ENCODE peak calls at places on chromosomes 11 and 22, in nine cellular contexts. K is GOT3; M is HTR-8/SVneo; C is stimulated activated CD4-positive, alpha-beta T cell treated with anti-CD3 and anti-CD28 coated beads, Interleukin-2, amount 100 ng/mL, for 48 hours; B is posterior cingulate gyrus; U is GM04504; X is AG09309; J is AG08396; R is aorta. V is an unnamed sample.

GRCh38 chr22:37817705-37818311 is 5.4 kb upstream of the GALR3 start:
- DNase-seq in K (peak), M (peak), C (peak), B (peak), U (no peak), X (no peak), J (peak), R (peak), V (peak)

GRCh38 chr22:40414306-40414705 is 43.9 kb downstream of the SGSM3 start:
- DNase-seq in K (no peak), M (no peak), C (no peak), B (no peak), U (peak), X (peak), J (no peak), R (no peak), V (no peak)

GRCh38 chr11:128483211-128483788 is 104.1 kb downstream of the ETS1 start:
- DNase-seq in K (no peak), M (no peak), C (no peak), B (no peak), U (no peak), X (no peak), J (no peak), R (no peak), V (no peak)

GRCh38 chr11:37264783-37265182 is 666.7 kb upstream of the RAG2 start:
- DNase-seq in K (no peak), M (no peak), C (no peak), B (no peak), U (no peak), X (no peak), J (no peak), R (no peak), V (no peak)

GRCh38 chr11:1234771-1235614 is 12.1 kb downstream of the MUC5B start:
- DNase-seq in K (no peak), M (no peak), C (no peak), B (no peak), U (no peak), X (no peak), J (no peak), R (peak), V (no peak)

GRCh38 chr11:98940913-98941312 is 79.8 kb upstream of the CNTN5 start:
- DNase-seq in K (no peak), M (peak), C (no peak), B (no peak), U (no peak), X (no peak), J (no peak), R (no peak), V (no peak)

GRCh38 chr11:133840479-133840941 is 4.8 kb downstream of the SPATA19 start:
- DNase-seq in K (no peak), M (no peak), C (no peak), B (no peak), U (no peak), X (no peak), J (no peak), R (no peak), V (no peak)

GRCh38 chr11:107840120-107840479 is 18.5 kb downstream of the SLC35F2 start:
- DNase-seq in K (no peak), M (no peak), C (no peak), B (peak), U (no peak), X (no peak), J (no peak), R (no peak), V (no peak)

GRCh38 chr22:23067023-23067650 is 3.2 kb upstream of the GNAZ start:
- DNase-seq in K (no peak), M (no peak), C (no peak), B (no peak), U (no peak), X (no peak), J (no peak), R (peak), V (no peak)

GRCh38 chr11:71198823-71199165 is 53.6 kb downstream of the SHANK2 start:
- DNase-seq in K (no peak), M (no peak), C (no peak), B (no peak), U (no peak), X (no peak), J (no peak), R (no peak), V (no peak)

GRCh38 chr11:14029971-14030531 is 67.5 kb downstream of the SPON1 start:
- DNase-seq in K (no peak), M (no peak), C (no peak), B (no peak), U (no peak), X (peak), J (peak), R (peak), V (no peak)

GRCh38 chr22:29139965-29140782 is 65.5 kb upstream of the EMID1 start:
- DNase-seq in K (no peak), M (no peak), C (no peak), B (no peak), U (peak), X (peak), J (no peak), R (no peak), V (no peak)

GRCh38 chr11:62535802-62536201 is 10.8 kb downstream of the AHNAK start:
- DNase-seq in K (no peak), M (no peak), C (no peak), B (no peak), U (no peak), X (no peak), J (no peak), R (no peak), V (no peak)

GRCh38 chr11:130448416-130449068 is at the start of gene ADAMTS15:
- DNase-seq in K (peak), M (peak), C (peak), B (peak), U (no peak), X (no peak), J (peak), R (peak), V (peak)

GRCh38 chr11:19088791-19089190 is 28.2 kb upstream of the ZDHHC13 start:
- DNase-seq in K (no peak), M (no peak), C (no peak), B (no peak), U (no peak), X (no peak), J (no peak), R (no peak), V (no peak)

GRCh38 chr22:40345271-40345670 is 1.0 kb upstream of the ADSL start:
- DNase-seq in K (no peak), M (no peak), C (no peak), B (no peak), U (no peak), X (no peak), J (no peak), R (no peak), V (no peak)

GRCh38 chr11:91248199-91248807 is 976.3 kb upstream of the FAT3 start:
- DNase-seq in K (no peak), M (no peak), C (peak), B (peak), U (no peak), X (no peak), J (no peak), R (no peak), V (peak)

GRCh38 chr11:120178441-120179070 is 32.3 kb upstream of the OAF start:
- DNase-seq in K (no peak), M (no peak), C (no peak), B (no peak), U (no peak), X (no peak), J (peak), R (no peak), V (no peak)

GRCh38 chr11:8186429-8186828 is 17.6 kb upstream of the RIC3 start:
- DNase-seq in K (no peak), M (no peak), C (no peak), B (no peak), U (no peak), X (no peak), J (no peak), R (no peak), V (no peak)

GRCh38 chr11:96311120-96311568 is 31.9 kb downstream of the MAML2 start:
- DNase-seq in K (no peak), M (no peak), C (no peak), B (no peak), U (peak), X (peak), J (no peak), R (no peak), V (peak)

GRCh38 chr22:45242778-45243191 is 2.1 kb upstream of the KIAA0930 start:
- DNase-seq in K (no peak), M (no peak), C (no peak), B (no peak), U (no peak), X (no peak), J (no peak), R (no peak), V (peak)

GRCh38 chr11:118921929-118922744 is 3.6 kb downstream of the BCL9L start:
- DNase-seq in K (no peak), M (peak), C (no peak), B (no peak), U (no peak), X (no peak), J (peak), R (peak), V (no peak)

GRCh38 chr11:587978-588380 is 11.7 kb downstream of the PHRF1 start:
- DNase-seq in K (no peak), M (peak), C (peak), B (no peak), U (no peak), X (no peak), J (peak), R (no peak), V (no peak)

GRCh38 chr11:100562102-100562501 is 125.0 kb upstream of the ARHGAP42 start:
- DNase-seq in K (no peak), M (peak), C (no peak), B (no peak), U (peak), X (peak), J (peak), R (no peak), V (peak)

GRCh38 chr22:17974087-17974486 is 50.3 kb downstream of the MICAL3 start:
- DNase-seq in K (no peak), M (no peak), C (no peak), B (no peak), U (no peak), X (no peak), J (no peak), R (no peak), V (no peak)

GRCh38 chr11:118241191-118242098 is 10.7 kb downstream of the MPZL3 start:
- DNase-seq in K (no peak), M (peak), C (no peak), B (no peak), U (no peak), X (no peak), J (no peak), R (no peak), V (no peak)

GRCh38 chr11:93986716-93987115 is 34.4 kb upstream of the HEPHL1 start:
- DNase-seq in K (no peak), M (no peak), C (no peak), B (no peak), U (no peak), X (peak), J (no peak), R (no peak), V (peak)

GRCh38 chr11:78039919-78040671 is 17.0 kb upstream of the KCTD14 start:
- DNase-seq in K (no peak), M (peak), C (peak), B (peak), U (peak), X (peak), J (peak), R (peak), V (peak)

GRCh38 chr11:19711911-19712280 is 741 bp upstream of the NAV2 start:
- DNase-seq in K (no peak), M (peak), C (peak), B (no peak), U (no peak), X (no peak), J (no peak), R (peak), V (no peak)

GRCh38 chr11:130789241-130789640 is 127.0 kb downstream of the SNX19 start:
- DNase-seq in K (no peak), M (no peak), C (no peak), B (no peak), U (no peak), X (no peak), J (no peak), R (no peak), V (no peak)

GRCh38 chr22:21978564-21979386 is 3.8 kb downstream of the TOP3B start:
- DNase-seq in K (no peak), M (no peak), C (no peak), B (no peak), U (no peak), X (no peak), J (no peak), R (no peak), V (no peak)

GRCh38 chr11:75495749-75496641 is 29.7 kb downstream of the GDPD5 start:
- DNase-seq in K (no peak), M (no peak), C (no peak), B (no peak), U (no peak), X (no peak), J (no peak), R (no peak), V (no peak)

GRCh38 chr11:6258141-6258540 is 1.5 kb upstream of the CCKBR start:
- DNase-seq in K (no peak), M (no peak), C (no peak), B (no peak), U (no peak), X (no peak), J (no peak), R (no peak), V (no peak)